ENCODE peak calls at places on chromosome 16, in ten cellular contexts. H, N, X, W, O, Q, R, Z, G and E are unnamed samples.

GRCh38 chr16:49961087-49961486 is 63.9 kb upstream of the CNEP1R1 start:
- DNase-seq in R (no peak), H (peak; percentile 59), N (no peak), Q (no peak), Z (no peak), W (no peak), X (no peak), O (no peak), G (no peak), E (no peak)

GRCh38 chr16:23508589-23509440 is 1.5 kb downstream of the GGA2 start:
- DNase-seq in G (no peak), O (no peak), W (no peak), H (peak; percentile 51), X (no peak), R (peak; percentile 20), Q (no peak), N (peak; percentile 42), Z (no peak), E (peak; percentile 72)

GRCh38 chr16:2160915-2161551 is 5.5 kb downstream of the TRAF7 start:
- DNase-seq in G (no peak), N (no peak), Q (peak; percentile 65), R (peak; percentile 70), H (peak; percentile 78), O (no peak), Z (no peak), W (peak; percentile 66), X (no peak), E (no peak)

GRCh38 chr16:2157480-2158261 is 2.1 kb downstream of the TRAF7 start:
- DNase-seq in R (no peak), G (no peak), X (no peak), Z (no peak), W (no peak), O (no peak), Q (no peak), N (no peak), H (no peak), E (no peak)

GRCh38 chr16:24537474-24538337 is 1.7 kb upstream of the RBBP6 start:
- DNase-seq in Q (no peak), G (no peak), Z (no peak), N (no peak), R (no peak), O (no peak), X (no peak), W (no peak), H (no peak), E (no peak)

GRCh38 chr16:89658221-89658879 is 714 bp downstream of the SPATA33 start:
- DNase-seq in H (peak; percentile 25), R (no peak), N (peak; percentile 56), O (no peak), X (no peak), Z (peak; percentile 56), G (no peak), W (no peak), Q (no peak), E (peak; percentile 83)

GRCh38 chr16:14579266-14579665 is 50.8 kb downstream of the PARN start:
- DNase-seq in W (no peak), X (no peak), Q (no peak), Z (no peak), R (no peak), G (no peak), O (no peak), N (no peak), H (no peak), E (no peak)

GRCh38 chr16:9091867-9092281 is 430 bp downstream of the HAPSTR1 start:
- DNase-seq in O (no peak), W (peak; percentile 34), G (peak; percentile 55), N (peak; percentile 72), Q (peak; percentile 18), H (peak; percentile 63), Z (peak; percentile 58), R (peak; percentile 50), X (no peak), E (peak; percentile 94)

GRCh38 chr16:58307583-58308312 is 12.9 kb upstream of the PRSS54 start:
- DNase-seq in Q (no peak), O (no peak), X (no peak), Z (no peak), R (no peak), N (no peak), H (no peak), W (no peak), G (no peak), E (no peak)

GRCh38 chr16:17617021-17617420 is 146.3 kb upstream of the XYLT1 start:
- DNase-seq in Z (no peak), H (no peak), Q (no peak), X (no peak), R (no peak), O (no peak), G (no peak), W (no peak), N (no peak), E (no peak)

GRCh38 chr16:11313493-11314308 is 31.6 kb upstream of the RMI2 start:
- DNase-seq in R (no peak), X (no peak), Z (no peak), H (no peak), N (no peak), O (no peak), W (no peak), Q (no peak), G (no peak), E (no peak)

GRCh38 chr16:11314309-11314894 is 30.9 kb upstream of the RMI2 start:
- DNase-seq in N (no peak), H (no peak), X (no peak), W (no peak), Z (no peak), Q (no peak), G (no peak), O (no peak), R (no peak), E (no peak)

GRCh38 chr16:11312718-11313492 is 31.8 kb upstream of the PRM1 start:
- DNase-seq in Q (no peak), O (no peak), R (no peak), Z (no peak), G (no peak), X (no peak), N (peak; percentile 76), H (peak; percentile 68), W (no peak), E (no peak)

GRCh38 chr16:11316331-11317015 is 28.8 kb upstream of the RMI2 start:
- DNase-seq in W (no peak), O (no peak), Z (no peak), N (no peak), H (no peak), Q (no peak), X (no peak), G (no peak), R (peak; percentile 41), E (no peak)

DNA sequence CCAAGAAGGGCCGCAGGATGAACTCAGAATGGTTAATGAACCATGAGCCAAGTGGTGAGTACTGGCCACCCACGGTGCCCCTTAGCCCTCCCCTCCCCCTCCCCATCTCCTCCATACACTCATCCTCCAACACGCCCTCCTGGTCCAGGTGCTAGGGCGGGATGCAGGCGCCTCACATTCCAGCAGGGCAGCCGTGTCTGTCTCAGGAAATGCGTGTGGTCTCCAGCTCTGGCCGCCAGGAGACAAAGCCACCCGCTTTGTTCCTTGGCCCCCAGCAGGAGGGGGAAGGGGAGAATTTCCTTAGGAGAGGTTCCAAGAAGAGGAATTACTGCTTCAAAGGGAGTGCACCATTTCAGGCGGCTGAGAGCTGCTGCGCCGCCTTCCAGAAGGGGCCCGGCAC is 29.8 kb upstream of the RMI2 start:
- DNase-seq in N (no peak), O (no peak), Z (no peak), G (no peak), H (no peak), R (peak; percentile 61), X (no peak), Q (no peak), W (no peak), E (no peak)
- TF ChIP-seq CTCF in N (no peak), O (peak; percentile 39), Z (no peak), G (no peak), H (no peak), R (no peak), X (no peak), Q (no peak), W (no peak), E (no peak)

GRCh38 chr16:76653390-76654026 is 376.3 kb downstream of the CNTNAP4 start:
- DNase-seq in R (peak; percentile 32), Q (no peak), X (no peak), Z (peak; percentile 33), H (peak; percentile 4), N (no peak), G (no peak), W (no peak), O (peak; percentile 4), E (no peak)
- TF ChIP-seq CTCF in R (no peak), Q (peak; percentile 37), X (no peak), Z (peak; percentile 37), H (peak; percentile 27), N (no peak), G (peak; percentile 45), W (no peak), O (peak; percentile 73), E (peak; percentile 26)

DNA sequence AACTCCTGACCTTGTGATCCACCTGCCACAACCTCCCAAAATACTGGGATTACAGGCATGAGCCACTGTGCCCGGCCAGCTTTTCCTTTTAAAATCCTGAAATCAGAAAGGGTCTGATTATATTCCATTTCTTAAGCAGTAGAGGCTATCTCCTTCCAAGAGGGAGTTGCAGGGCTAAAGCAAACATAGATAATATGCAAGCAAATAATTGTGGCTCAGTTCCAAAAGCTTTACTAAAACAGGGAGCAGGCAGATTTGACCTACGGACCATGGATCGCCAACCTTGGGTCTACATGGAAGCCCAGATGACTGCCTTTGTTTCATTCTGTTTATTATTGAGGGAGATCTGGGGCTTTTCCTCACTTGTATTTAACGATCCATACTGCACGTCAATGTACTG is 38.4 kb downstream of the CLEC3A start:
- DNase-seq in Z (no peak), G (no peak), H (no peak), X (no peak), W (no peak), R (no peak), O (no peak), Q (no peak), N (no peak), E (no peak)
- TF ChIP-seq CTCF in Z (no peak), G (no peak), H (no peak), X (no peak), W (no peak), R (no peak), O (no peak), Q (no peak), N (no peak), E (no peak)

GRCh38 chr16:3487521-3488410 is 7.5 kb downstream of the C16orf90 start:
- DNase-seq in H (no peak), Q (no peak), Z (no peak), O (no peak), X (no peak), G (no peak), W (no peak), R (no peak), N (no peak), E (no peak)

GRCh38 chr16:3486506-3487215 is 8.6 kb downstream of the C16orf90 start:
- DNase-seq in R (no peak), W (no peak), Z (no peak), X (no peak), Q (no peak), O (no peak), H (no peak), N (peak; percentile 24), G (no peak), E (peak; percentile 52)

GRCh38 chr16:3484328-3485096 is 10.8 kb downstream of the C16orf90 start:
- DNase-seq in H (no peak), W (no peak), R (no peak), N (peak; percentile 18), O (no peak), G (no peak), Q (no peak), X (no peak), Z (no peak), E (peak; percentile 42)

GRCh38 chr16:3485097-3485470 is 10.2 kb downstream of the C16orf90 start:
- DNase-seq in N (no peak), R (no peak), X (no peak), Z (no peak), G (no peak), W (no peak), Q (no peak), H (no peak), O (no peak), E (peak; percentile 58)

GRCh38 chr16:3485821-3486505 is 9.3 kb downstream of the C16orf90 start:
- DNase-seq in R (no peak), W (no peak), O (no peak), X (no peak), G (no peak), N (peak; percentile 24), Z (no peak), H (no peak), Q (no peak), E (peak; percentile 60)
- TF ChIP-seq CTCF in R (no peak), W (no peak), O (no peak), X (no peak), G (no peak), N (no peak), Z (no peak), H (no peak), Q (no peak), E (no peak)